ENCODE peak calls at places on chromosome 14, in seven cellular contexts. One of them, this sample, is unnamed. For H3K4me1, the result is how much of the 10 kb centered on the place peaks cover.

GRCh38 chr14:56905282-56905681 is 95.0 kb upstream of the OTX2 start:
- DNase-seq in uterus: no peak
- DNase-seq in GM12878: no peak
- DNase-seq in stomach: no peak
- DNase-seq in suprapubic skin: no peak
- DNase-seq in right lobe of liver: no peak
- DNase-seq in endodermal cell: peak
- DNase-seq in this sample: no peak

GRCh38 chr14:92927396-92928257 is 4.7 kb downstream of the CHGA start:
- DNase-seq in endodermal cell: no peak
- DNase-seq in uterus: no peak
- DNase-seq in stomach: no peak
- DNase-seq in suprapubic skin: no peak
- DNase-seq in GM12878: no peak
- DNase-seq in right lobe of liver: no peak
- DNase-seq in this sample: no peak

GRCh38 chr14:78291958-78292357 is 121.8 kb downstream of the NRXN3 start:
- DNase-seq in suprapubic skin: no peak
- DNase-seq in uterus: no peak
- DNase-seq in endodermal cell: no peak
- DNase-seq in GM12878: peak
- DNase-seq in stomach: no peak
- DNase-seq in right lobe of liver: no peak
- DNase-seq in this sample: no peak

GRCh38 chr14:70183991-70184390 is 4.8 kb downstream of the SLC8A3 start:
- DNase-seq in endodermal cell: no peak
- DNase-seq in suprapubic skin: no peak
- DNase-seq in uterus: no peak
- DNase-seq in GM12878: no peak
- DNase-seq in stomach: no peak
- DNase-seq in right lobe of liver: no peak
- DNase-seq in this sample: no peak

GRCh38 chr14:74380172-74380571 is 31.9 kb downstream of the VRTN start:
- DNase-seq in endodermal cell: peak
- DNase-seq in right lobe of liver: no peak
- DNase-seq in suprapubic skin: peak
- DNase-seq in uterus: no peak
- DNase-seq in GM12878: no peak
- DNase-seq in stomach: no peak
- DNase-seq in this sample: no peak

GRCh38 chr14:47917344-47917954 is 242.0 kb upstream of the MDGA2 start:
- DNase-seq in suprapubic skin: no peak
- DNase-seq in endodermal cell: peak
- DNase-seq in GM12878: no peak
- DNase-seq in right lobe of liver: no peak
- DNase-seq in uterus: no peak
- DNase-seq in stomach: no peak
- DNase-seq in this sample: peak

GRCh38 chr14:104891664-104892500 is 26.8 kb downstream of the CEP170B start:
- DNase-seq in right lobe of liver: peak
- DNase-seq in stomach: no peak
- DNase-seq in uterus: peak
- DNase-seq in suprapubic skin: peak
- DNase-seq in endodermal cell: peak
- DNase-seq in GM12878: no peak
- DNase-seq in this sample: peak

GRCh38 chr14:57066887-57067513 is 201.7 kb downstream of the EXOC5 start:
- DNase-seq in stomach: peak
- DNase-seq in GM12878: no peak
- DNase-seq in endodermal cell: peak
- DNase-seq in right lobe of liver: peak
- DNase-seq in uterus: no peak
- DNase-seq in suprapubic skin: no peak
- DNase-seq in this sample: no peak

GRCh38 chr14:23351681-23352505 is 794 bp downstream of the SLC22A17 start:
- DNase-seq in suprapubic skin: no peak
- DNase-seq in endodermal cell: peak
- DNase-seq in uterus: no peak
- DNase-seq in GM12878: no peak
- DNase-seq in right lobe of liver: no peak
- DNase-seq in stomach: no peak
- DNase-seq in this sample: no peak

GRCh38 chr14:68016243-68016914 is 196.8 kb downstream of the RAD51B start:
- DNase-seq in endodermal cell: no peak
- DNase-seq in stomach: no peak
- DNase-seq in GM12878: no peak
- DNase-seq in suprapubic skin: no peak
- DNase-seq in uterus: no peak
- DNase-seq in right lobe of liver: no peak
- DNase-seq in this sample: no peak

GRCh38 chr14:20956376-20956976 is 1.2 kb downstream of the RNASE2 start:
- DNase-seq in GM12878: no peak
- DNase-seq in endodermal cell: no peak
- DNase-seq in stomach: no peak
- DNase-seq in suprapubic skin: no peak
- DNase-seq in right lobe of liver: no peak
- DNase-seq in uterus: no peak
- DNase-seq in this sample: no peak

GRCh38 chr14:70684030-70684429 is 42.3 kb downstream of the TTC9 start:
- DNase-seq in stomach: no peak
- DNase-seq in endodermal cell: no peak
- DNase-seq in uterus: no peak
- DNase-seq in right lobe of liver: no peak
- DNase-seq in suprapubic skin: no peak
- DNase-seq in GM12878: no peak
- DNase-seq in this sample: no peak

GRCh38 chr14:102316048-102316745 is 3.3 kb upstream of the ZNF839 start:
- DNase-seq in uterus: peak
- DNase-seq in suprapubic skin: no peak
- DNase-seq in endodermal cell: no peak
- DNase-seq in GM12878: no peak
- DNase-seq in stomach: no peak
- DNase-seq in right lobe of liver: no peak
- DNase-seq in this sample: peak

GRCh38 chr14:106268013-106268727 is 741.8 kb downstream of the TMEM121 start:
- DNase-seq in right lobe of liver: no peak
- DNase-seq in uterus: no peak
- DNase-seq in GM12878: no peak
- DNase-seq in stomach: peak
- DNase-seq in suprapubic skin: no peak
- DNase-seq in endodermal cell: no peak
- DNase-seq in this sample: peak

GRCh38 chr14:59301354-59301753 is 112.9 kb downstream of the DAAM1 start:
- DNase-seq in endodermal cell: no peak
- DNase-seq in suprapubic skin: no peak
- DNase-seq in right lobe of liver: no peak
- DNase-seq in uterus: no peak
- DNase-seq in stomach: no peak
- DNase-seq in GM12878: peak
- DNase-seq in this sample: peak

GRCh38 chr14:70808023-70808401 is 1.3 kb downstream of the MAP3K9 start:
- DNase-seq in endodermal cell: no peak
- DNase-seq in right lobe of liver: no peak
- DNase-seq in uterus: no peak
- DNase-seq in suprapubic skin: no peak
- DNase-seq in stomach: peak
- DNase-seq in GM12878: no peak
- DNase-seq in this sample: peak

GRCh38 chr14:102655154-102655553 is 62.7 kb downstream of the RCOR1 start:
- DNase-seq in stomach: no peak
- DNase-seq in uterus: no peak
- DNase-seq in right lobe of liver: no peak
- DNase-seq in suprapubic skin: no peak
- DNase-seq in GM12878: no peak
- DNase-seq in endodermal cell: no peak
- DNase-seq in this sample: no peak

GRCh38 chr14:46054526-46054925 is 597.1 kb downstream of the RPL10L start:
- DNase-seq in suprapubic skin: no peak
- DNase-seq in right lobe of liver: no peak
- DNase-seq in endodermal cell: no peak
- DNase-seq in GM12878: no peak
- DNase-seq in uterus: no peak
- DNase-seq in stomach: no peak
- DNase-seq in this sample: no peak

DNA sequence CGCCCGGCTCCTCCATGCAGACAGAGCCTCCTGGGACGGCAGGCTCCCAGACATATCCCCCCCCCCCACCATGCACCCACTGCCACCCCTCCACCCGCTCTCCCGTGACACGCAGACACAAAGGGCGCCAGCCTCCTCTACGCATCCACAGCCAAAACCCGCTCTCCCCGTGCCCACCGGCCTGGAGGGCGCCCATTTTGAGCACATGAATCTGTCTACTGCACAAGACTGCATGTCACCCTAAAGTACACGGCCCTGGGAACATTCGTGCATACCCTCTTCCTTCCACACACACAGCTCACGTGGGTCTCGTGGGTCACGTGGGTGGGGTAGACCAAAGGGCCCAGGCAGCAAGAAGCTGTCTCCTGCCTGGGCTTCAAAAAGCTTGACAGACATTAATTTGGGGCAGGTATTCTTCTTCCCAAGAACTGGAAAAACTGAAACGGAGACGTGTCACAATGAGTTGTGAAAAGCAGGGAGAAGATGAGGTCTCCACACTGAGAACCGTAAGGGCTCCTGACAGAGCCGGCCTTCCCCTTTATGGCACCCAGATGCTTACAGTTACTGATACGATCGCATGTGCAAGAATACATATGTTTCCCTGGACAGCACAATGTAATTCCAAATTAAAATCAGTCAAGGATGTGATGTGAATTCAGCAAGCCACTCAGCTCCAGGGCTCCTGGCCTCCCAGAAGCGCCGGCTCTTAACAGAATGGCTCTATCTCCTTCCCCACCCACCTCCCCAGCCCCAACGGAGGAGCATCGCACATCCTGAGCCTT is 2.0 kb downstream of the TGFB3 start:
- DNase-seq in suprapubic skin: no peak
- DNase-seq in GM12878: no peak
- DNase-seq in stomach: no peak
- DNase-seq in uterus: peak
- DNase-seq in right lobe of liver: no peak
- DNase-seq in endodermal cell: no peak
- DNase-seq in this sample: no peak
- H3K4me1 ChIP-seq in suprapubic skin: under half
- H3K4me1 ChIP-seq in GM12878: under half
- H3K4me1 ChIP-seq in stomach: under half
- H3K4me1 ChIP-seq in uterus: under half
- H3K4me1 ChIP-seq in right lobe of liver: under half
- H3K4me1 ChIP-seq in endodermal cell: under half
- H3K4me1 ChIP-seq in this sample: under half

GRCh38 chr14:100098171-100098570 is 32.9 kb downstream of the EVL start:
- DNase-seq in suprapubic skin: peak
- DNase-seq in stomach: no peak
- DNase-seq in right lobe of liver: no peak
- DNase-seq in GM12878: no peak
- DNase-seq in endodermal cell: no peak
- DNase-seq in uterus: no peak
- DNase-seq in this sample: no peak
- TF ChIP-seq CTCF in suprapubic skin: no peak
- TF ChIP-seq CTCF in stomach: no peak
- TF ChIP-seq CTCF in right lobe of liver: no peak
- TF ChIP-seq CTCF in GM12878: no peak
- TF ChIP-seq CTCF in endodermal cell: no peak
- TF ChIP-seq CTCF in uterus: no peak
- TF ChIP-seq CTCF in this sample: no peak

GRCh38 chr14:44898547-44898946 is 63.2 kb downstream of the KLHL28 start:
- DNase-seq in suprapubic skin: no peak
- DNase-seq in endodermal cell: no peak
- DNase-seq in uterus: no peak
- DNase-seq in right lobe of liver: no peak
- DNase-seq in stomach: no peak
- DNase-seq in GM12878: no peak
- DNase-seq in this sample: no peak

GRCh38 chr14:44895716-44896115 is 66.0 kb downstream of the KLHL28 start:
- DNase-seq in GM12878: no peak
- DNase-seq in endodermal cell: no peak
- DNase-seq in right lobe of liver: no peak
- DNase-seq in stomach: no peak
- DNase-seq in suprapubic skin: no peak
- DNase-seq in uterus: no peak
- DNase-seq in this sample: no peak

GRCh38 chr14:44897844-44898151 is 63.9 kb downstream of the KLHL28 start:
- DNase-seq in uterus: no peak
- DNase-seq in GM12878: no peak
- DNase-seq in endodermal cell: no peak
- DNase-seq in right lobe of liver: no peak
- DNase-seq in stomach: no peak
- DNase-seq in suprapubic skin: no peak
- DNase-seq in this sample: no peak

GRCh38 chr14:44896275-44897040 is 65.3 kb downstream of the KLHL28 start:
- DNase-seq in right lobe of liver: no peak
- DNase-seq in uterus: no peak
- DNase-seq in stomach: no peak
- DNase-seq in endodermal cell: no peak
- DNase-seq in GM12878: no peak
- DNase-seq in suprapubic skin: no peak
- DNase-seq in this sample: no peak

DNA sequence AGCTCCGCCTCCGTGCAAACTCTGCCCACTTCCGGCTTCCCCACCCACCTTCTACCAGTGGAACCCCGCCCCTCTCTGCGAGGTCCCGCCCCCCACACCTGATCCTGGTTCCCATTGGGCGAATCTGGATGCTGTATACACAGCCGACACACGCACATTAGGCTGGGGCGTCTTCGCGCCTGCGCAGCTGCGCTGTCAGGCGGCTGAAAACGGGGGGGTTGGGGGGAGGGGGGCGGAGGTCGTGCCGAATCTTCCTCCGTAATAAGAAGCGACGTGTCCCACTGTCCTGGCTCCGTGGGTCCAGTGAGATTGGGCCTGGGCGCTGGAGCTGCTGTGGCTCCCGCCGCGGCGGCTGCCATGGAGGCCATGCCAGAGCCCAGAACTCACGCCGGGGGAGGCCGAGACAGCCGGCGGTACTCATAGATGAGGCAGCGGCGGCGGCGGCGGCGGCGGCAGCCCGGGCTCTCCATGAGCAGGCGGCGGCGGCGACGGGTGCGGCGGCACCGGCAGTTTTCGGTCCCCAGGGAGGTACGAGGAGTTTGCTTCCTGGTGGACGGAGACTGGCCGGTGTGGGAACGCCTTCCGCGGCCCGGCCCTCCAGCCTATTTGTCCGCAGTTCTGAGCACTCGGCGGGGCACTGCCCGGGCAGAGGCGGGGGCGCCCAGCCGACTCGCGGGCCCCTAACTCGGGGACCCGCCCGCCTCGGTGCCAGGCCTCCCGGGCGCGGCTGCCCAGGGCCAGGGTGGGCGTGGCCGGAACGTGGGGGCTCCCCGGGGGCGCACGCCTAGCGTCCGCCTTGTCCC is 64.5 kb downstream of the KLHL28 start:
- DNase-seq in endodermal cell: peak
- DNase-seq in right lobe of liver: peak
- DNase-seq in suprapubic skin: peak
- DNase-seq in uterus: peak
- DNase-seq in GM12878: peak
- DNase-seq in stomach: peak
- DNase-seq in this sample: peak
- H3K4me3 ChIP-seq in endodermal cell: peak
- H3K4me3 ChIP-seq in right lobe of liver: peak
- H3K4me3 ChIP-seq in suprapubic skin: peak
- H3K4me3 ChIP-seq in uterus: peak
- H3K4me3 ChIP-seq in GM12878: peak
- H3K4me3 ChIP-seq in stomach: peak
- H3K4me3 ChIP-seq in this sample: peak

GRCh38 chr14:94079891-94080605 is 954 bp downstream of the DDX24 start:
- DNase-seq in suprapubic skin: no peak
- DNase-seq in endodermal cell: no peak
- DNase-seq in GM12878: no peak
- DNase-seq in right lobe of liver: no peak
- DNase-seq in stomach: no peak
- DNase-seq in uterus: no peak
- DNase-seq in this sample: no peak
- H3K4me1 ChIP-seq in suprapubic skin: under half
- H3K4me1 ChIP-seq in endodermal cell: under half
- H3K4me1 ChIP-seq in GM12878: under half
- H3K4me1 ChIP-seq in right lobe of liver: under half
- H3K4me1 ChIP-seq in stomach: under half
- H3K4me1 ChIP-seq in uterus: under half
- H3K4me1 ChIP-seq in this sample: under half

This sample was measured in mucosa of descending colon.